ENCODE peak calls at places on chromosome 20, in eight cellular contexts. V is mucosa of gallbladder; C is stimulated activated CD4-positive, alpha-beta T cell treated with anti-CD3 and anti-CD28 coated beads, TNF-alpha, amount 100 ng/mL, for 1 hour; E is HFFc6; G is activated T-helper 1 cell treated with anti-CD3 and anti-CD28 coated beads, Interleukin-2, amount 50 U/mL, for 16 hours; L is T-helper 9 cell; B is iPS-NIHi11; U is brain microvascular endothelial cell. M is an unnamed sample.

GRCh38 chr20:49104365-49104648 is 58.2 kb downstream of the CSE1L start:
- DNase-seq in V (no peak), C (no peak), E (no peak), G (no peak), L (no peak), B (peak; percentile 55), U (no peak), M (no peak)

GRCh38 chr20:43940518-43941225 is 26.0 kb downstream of the TOX2 start:
- DNase-seq in V (no peak), C (no peak), E (no peak), G (no peak), L (no peak), B (no peak), U (no peak), M (no peak)

GRCh38 chr20:62921119-62921687 is 5.1 kb downstream of the DIDO1 start:
- DNase-seq in V (peak; percentile 57), C (peak; percentile 33), E (peak; percentile 57), G (peak; percentile 46), L (peak; percentile 50), B (peak; percentile 50), U (peak; percentile 63), M (peak; percentile 55)

GRCh38 chr20:37519508-37520416 is 1.3 kb upstream of the NNAT start:
- DNase-seq in V (no peak), C (no peak), E (no peak), G (no peak), L (no peak), B (peak; percentile 40), U (peak; percentile 31), M (peak; percentile 26)

GRCh38 chr20:768426-768978 is at the start of gene SLC52A3:
- DNase-seq in V (peak; percentile 89), C (no peak), E (no peak), G (no peak), L (no peak), B (peak; percentile 81), U (no peak), M (no peak)

GRCh38 chr20:48400009-48400408 is 427.8 kb downstream of the PREX1 start:
- DNase-seq in V (no peak), C (no peak), E (no peak), G (no peak), L (no peak), B (no peak), U (no peak), M (no peak)

GRCh38 chr20:46088409-46089075 is 1.2 kb downstream of the NCOA5 start:
- DNase-seq in V (no peak), C (no peak), E (peak; percentile 42), G (no peak), L (no peak), B (no peak), U (no peak), M (no peak)

GRCh38 chr20:20664795-20665194 is 47.6 kb downstream of the RALGAPA2 start:
- DNase-seq in V (no peak), C (no peak), E (peak; percentile 16), G (no peak), L (no peak), B (peak; percentile 22), U (peak; percentile 14), M (peak; percentile 46)

GRCh38 chr20:4439461-4439860 is 282.2 kb upstream of the PRND start:
- DNase-seq in V (no peak), C (no peak), E (no peak), G (no peak), L (no peak), B (no peak), U (no peak), M (no peak)

GRCh38 chr20:60694763-60695162 is 557.3 kb upstream of the CDH4 start:
- DNase-seq in V (no peak), C (no peak), E (peak; percentile 12), G (no peak), L (no peak), B (no peak), U (no peak), M (no peak)

GRCh38 chr20:57709823-57710799 is at the start of gene PMEPA1:
- DNase-seq in V (peak; percentile 94), C (peak; percentile 89), E (peak; percentile 90), G (peak; percentile 90), L (peak; percentile 93), B (peak; percentile 96), U (peak; percentile 94), M (peak; percentile 94)

GRCh38 chr20:3748073-3748472 is 15.6 kb downstream of the HSPA12B start:
- DNase-seq in V (no peak), C (no peak), E (no peak), G (no peak), L (no peak), B (no peak), U (no peak), M (no peak)

GRCh38 chr20:9867196-9867980 is 28.5 kb upstream of the PAK5 start:
- DNase-seq in V (no peak), C (no peak), E (no peak), G (no peak), L (no peak), B (no peak), U (no peak), M (no peak)

GRCh38 chr20:1619861-1620444 is at the start of gene SIRPB1:
- DNase-seq in V (peak; percentile 58), C (no peak), E (no peak), G (no peak), L (no peak), B (no peak), U (no peak), M (no peak)

GRCh38 chr20:6560978-6561377 is 206.5 kb upstream of the BMP2 start:
- DNase-seq in V (no peak), C (no peak), E (no peak), G (no peak), L (no peak), B (no peak), U (no peak), M (no peak)

GRCh38 chr20:41483553-41483930 is 116.9 kb upstream of the EMILIN3 start:
- DNase-seq in V (no peak), C (no peak), E (peak; percentile 52), G (no peak), L (no peak), B (no peak), U (peak; percentile 20), M (no peak)

GRCh38 chr20:33933469-33933909 is 60.2 kb upstream of the RALY start:
- DNase-seq in V (peak; percentile 52), C (peak; percentile 9), E (peak; percentile 69), G (peak; percentile 11), L (peak; percentile 21), B (peak; percentile 73), U (peak; percentile 13), M (peak; percentile 66)

GRCh38 chr20:46970937-46971630 is 76.4 kb downstream of the EYA2 start:
- DNase-seq in V (peak; percentile 18), C (no peak), E (peak; percentile 91), G (no peak), L (no peak), B (peak; percentile 90), U (peak; percentile 82), M (no peak)

GRCh38 chr20:1811621-1812498 is 83.3 kb upstream of the SIRPA start:
- DNase-seq in V (no peak), C (no peak), E (no peak), G (no peak), L (no peak), B (peak; percentile 44), U (no peak), M (no peak)

GRCh38 chr20:5297280-5298004 is 19.3 kb downstream of the PROKR2 start:
- DNase-seq in V (no peak), C (no peak), E (no peak), G (no peak), L (no peak), B (no peak), U (no peak), M (no peak)

GRCh38 chr20:6057139-6057538 is 3.3 kb upstream of the LRRN4 start:
- DNase-seq in V (no peak), C (no peak), E (no peak), G (no peak), L (no peak), B (no peak), U (no peak), M (no peak)

GRCh38 chr20:51562334-51563140 is 20.0 kb upstream of the NFATC2 start:
- DNase-seq in V (peak; percentile 78), C (no peak), E (peak; percentile 98), G (no peak), L (peak; percentile 9), B (peak; percentile 72), U (peak; percentile 93), M (peak; percentile 50)

GRCh38 chr20:33164763-33165095 is 3.2 kb upstream of the BPIFA2 start:
- DNase-seq in V (no peak), C (no peak), E (no peak), G (no peak), L (no peak), B (no peak), U (no peak), M (no peak)

GRCh38 chr20:21523398-21523868 is 9.6 kb upstream of the NKX2-2 start:
- DNase-seq in V (no peak), C (no peak), E (no peak), G (no peak), L (no peak), B (no peak), U (no peak), M (no peak)

GRCh38 chr20:51382986-51383821 is 159.3 kb downstream of the NFATC2 start:
- DNase-seq in V (no peak), C (no peak), E (no peak), G (no peak), L (no peak), B (no peak), U (no peak), M (no peak)

GRCh38 chr20:21398505-21399057 is 1.3 kb upstream of the NKX2-4 start:
- DNase-seq in V (no peak), C (no peak), E (no peak), G (no peak), L (no peak), B (no peak), U (no peak), M (no peak)

GRCh38 chr20:37574199-37574890 is 46.7 kb upstream of the BLCAP start:
- DNase-seq in V (no peak), C (no peak), E (peak; percentile 9), G (no peak), L (no peak), B (no peak), U (no peak), M (no peak)

GRCh38 chr20:47785321-47785899 is at the start of gene SULF2:
- DNase-seq in V (peak; percentile 38), C (no peak), E (no peak), G (no peak), L (no peak), B (peak; percentile 65), U (no peak), M (peak; percentile 51)

GRCh38 chr20:2485662-2486061 is 15.1 kb upstream of the SNRPB start:
- DNase-seq in V (no peak), C (no peak), E (no peak), G (no peak), L (no peak), B (no peak), U (no peak), M (no peak)

GRCh38 chr20:33252460-33252859 is 16.7 kb downstream of the BPIFA1 start:
- DNase-seq in V (no peak), C (no peak), E (no peak), G (no peak), L (no peak), B (no peak), U (no peak), M (no peak)

GRCh38 chr20:7146552-7147219 is 379.2 kb downstream of the BMP2 start:
- DNase-seq in V (no peak), C (no peak), E (no peak), G (no peak), L (no peak), B (no peak), U (no peak), M (no peak)

GRCh38 chr20:10476319-10476724 is 41.2 kb downstream of the SLX4IP start:
- DNase-seq in V (no peak), C (no peak), E (peak; percentile 53), G (no peak), L (no peak), B (no peak), U (no peak), M (peak; percentile 39)

GRCh38 chr20:59385461-59385860 is 85.0 kb downstream of the EDN3 start:
- DNase-seq in V (no peak), C (no peak), E (no peak), G (no peak), L (no peak), B (peak; percentile 63), U (no peak), M (no peak)

GRCh38 chr20:49552007-49552406 is 15.9 kb downstream of the PTGIS start:
- DNase-seq in V (no peak), C (no peak), E (no peak), G (no peak), L (no peak), B (no peak), U (no peak), M (no peak)

M was measured in GM20000.